ENCODE peak calls at places on chromosomes 11 and 22, in ten cellular contexts. One of them, this sample, is unnamed.

GRCh38 chr11:91998466-91998865 is 226.2 kb upstream of the FAT3 start:
- DNase-seq in left ventricle myocardium inferior: no peak
- DNase-seq in ovary: no peak
- DNase-seq in PC-3: no peak
- DNase-seq in nephron progenitor cell: no peak
- DNase-seq in A549: no peak
- DNase-seq in AG04450: no peak
- DNase-seq in brain microvascular endothelial cell: no peak
- DNase-seq in omental fat pad: no peak
- DNase-seq in AG04449: no peak
- DNase-seq in this sample: no peak

GRCh38 chr11:82936261-82936660 is 34.7 kb downstream of the DDIAS start:
- DNase-seq in AG04449: no peak
- DNase-seq in brain microvascular endothelial cell: peak; percentile 40
- DNase-seq in left ventricle myocardium inferior: no peak
- DNase-seq in nephron progenitor cell: no peak
- DNase-seq in ovary: no peak
- DNase-seq in omental fat pad: no peak
- DNase-seq in PC-3: peak; percentile 86
- DNase-seq in A549: no peak
- DNase-seq in AG04450: no peak
- DNase-seq in this sample: no peak

GRCh38 chr11:12625438-12626071 is 48.7 kb upstream of the TEAD1 start:
- DNase-seq in PC-3: peak; percentile 87
- DNase-seq in omental fat pad: no peak
- DNase-seq in nephron progenitor cell: no peak
- DNase-seq in AG04449: peak; percentile 74
- DNase-seq in left ventricle myocardium inferior: no peak
- DNase-seq in brain microvascular endothelial cell: peak; percentile 97
- DNase-seq in AG04450: peak; percentile 92
- DNase-seq in A549: no peak
- DNase-seq in ovary: no peak
- DNase-seq in this sample: no peak

GRCh38 chr22:21629262-21630149 is at the start of gene YDJC:
- DNase-seq in ovary: peak; percentile 93
- DNase-seq in brain microvascular endothelial cell: peak; percentile 85
- DNase-seq in AG04449: no peak
- DNase-seq in PC-3: peak; percentile 92
- DNase-seq in AG04450: peak; percentile 70
- DNase-seq in A549: peak; percentile 76
- DNase-seq in left ventricle myocardium inferior: peak; percentile 93
- DNase-seq in omental fat pad: peak; percentile 83
- DNase-seq in nephron progenitor cell: peak; percentile 97
- DNase-seq in this sample: peak; percentile 74

GRCh38 chr11:119855066-119855465 is 126.1 kb upstream of the NECTIN1 start:
- DNase-seq in A549: no peak
- DNase-seq in nephron progenitor cell: no peak
- DNase-seq in omental fat pad: no peak
- DNase-seq in AG04450: no peak
- DNase-seq in left ventricle myocardium inferior: peak; percentile 23
- DNase-seq in brain microvascular endothelial cell: no peak
- DNase-seq in ovary: no peak
- DNase-seq in PC-3: no peak
- DNase-seq in AG04449: no peak
- DNase-seq in this sample: no peak

GRCh38 chr11:96189351-96189750 is 153.6 kb downstream of the MAML2 start:
- DNase-seq in nephron progenitor cell: no peak
- DNase-seq in ovary: no peak
- DNase-seq in PC-3: no peak
- DNase-seq in brain microvascular endothelial cell: no peak
- DNase-seq in omental fat pad: no peak
- DNase-seq in AG04450: no peak
- DNase-seq in left ventricle myocardium inferior: no peak
- DNase-seq in AG04449: no peak
- DNase-seq in A549: no peak
- DNase-seq in this sample: no peak

GRCh38 chr22:30204015-30204741 is 42.4 kb downstream of the LIF start:
- DNase-seq in brain microvascular endothelial cell: no peak
- DNase-seq in omental fat pad: no peak
- DNase-seq in left ventricle myocardium inferior: no peak
- DNase-seq in AG04450: no peak
- DNase-seq in ovary: no peak
- DNase-seq in PC-3: no peak
- DNase-seq in nephron progenitor cell: no peak
- DNase-seq in A549: no peak
- DNase-seq in AG04449: no peak
- DNase-seq in this sample: no peak

GRCh38 chr22:38353142-38353629 is 36.0 kb upstream of the CSNK1E start:
- DNase-seq in left ventricle myocardium inferior: peak; percentile 72
- DNase-seq in brain microvascular endothelial cell: peak; percentile 26
- DNase-seq in ovary: peak; percentile 86
- DNase-seq in A549: peak; percentile 56
- DNase-seq in AG04449: no peak
- DNase-seq in omental fat pad: peak; percentile 50
- DNase-seq in AG04450: no peak
- DNase-seq in nephron progenitor cell: peak; percentile 80
- DNase-seq in PC-3: peak; percentile 63
- DNase-seq in this sample: peak; percentile 10

GRCh38 chr11:94139421-94139820 is 10.8 kb downstream of the PANX1 start:
- DNase-seq in A549: no peak
- DNase-seq in PC-3: no peak
- DNase-seq in omental fat pad: no peak
- DNase-seq in AG04450: no peak
- DNase-seq in brain microvascular endothelial cell: no peak
- DNase-seq in AG04449: no peak
- DNase-seq in left ventricle myocardium inferior: no peak
- DNase-seq in ovary: no peak
- DNase-seq in nephron progenitor cell: peak; percentile 26
- DNase-seq in this sample: no peak

GRCh38 chr22:50640857-50641647 is 13.1 kb upstream of the ARSA start:
- DNase-seq in ovary: no peak
- DNase-seq in nephron progenitor cell: no peak
- DNase-seq in AG04449: no peak
- DNase-seq in A549: no peak
- DNase-seq in AG04450: no peak
- DNase-seq in left ventricle myocardium inferior: no peak
- DNase-seq in brain microvascular endothelial cell: no peak
- DNase-seq in PC-3: no peak
- DNase-seq in omental fat pad: no peak
- DNase-seq in this sample: no peak

GRCh38 chr22:50641696-50642607 is 14.0 kb upstream of the ARSA start:
- DNase-seq in nephron progenitor cell: peak; percentile 53
- DNase-seq in A549: no peak
- DNase-seq in omental fat pad: no peak
- DNase-seq in ovary: peak; percentile 45
- DNase-seq in AG04450: no peak
- DNase-seq in left ventricle myocardium inferior: no peak
- DNase-seq in brain microvascular endothelial cell: peak; percentile 16
- DNase-seq in AG04449: no peak
- DNase-seq in PC-3: no peak
- DNase-seq in this sample: no peak
- TF ChIP-seq CTCF in nephron progenitor cell: no peak
- TF ChIP-seq CTCF in A549: no peak
- TF ChIP-seq CTCF in omental fat pad: no peak
- TF ChIP-seq CTCF in ovary: no peak
- TF ChIP-seq CTCF in AG04450: peak; percentile 54
- TF ChIP-seq CTCF in left ventricle myocardium inferior: peak; percentile 57
- TF ChIP-seq CTCF in brain microvascular endothelial cell: peak; percentile 64
- TF ChIP-seq CTCF in AG04449: peak; percentile 11
- TF ChIP-seq CTCF in PC-3: no peak
- TF ChIP-seq CTCF in this sample: peak; percentile 41

GRCh38 chr11:47269002-47269828 is 718 bp upstream of the MADD start:
- DNase-seq in AG04450: peak; percentile 60
- DNase-seq in ovary: peak; percentile 91
- DNase-seq in PC-3: peak; percentile 83
- DNase-seq in omental fat pad: peak; percentile 63
- DNase-seq in AG04449: peak; percentile 44
- DNase-seq in brain microvascular endothelial cell: peak; percentile 86
- DNase-seq in left ventricle myocardium inferior: peak; percentile 92
- DNase-seq in A549: peak; percentile 89
- DNase-seq in nephron progenitor cell: peak; percentile 88
- DNase-seq in this sample: no peak

GRCh38 chr11:47267858-47268257 is 2.1 kb upstream of the MADD start:
- DNase-seq in ovary: no peak
- DNase-seq in brain microvascular endothelial cell: no peak
- DNase-seq in nephron progenitor cell: no peak
- DNase-seq in omental fat pad: no peak
- DNase-seq in AG04449: no peak
- DNase-seq in left ventricle myocardium inferior: no peak
- DNase-seq in AG04450: no peak
- DNase-seq in PC-3: no peak
- DNase-seq in A549: no peak
- DNase-seq in this sample: no peak

GRCh38 chr11:47269829-47270305 is at the start of gene MADD:
- DNase-seq in PC-3: peak; percentile 67
- DNase-seq in AG04450: peak; percentile 43
- DNase-seq in omental fat pad: peak; percentile 53
- DNase-seq in ovary: peak; percentile 93
- DNase-seq in left ventricle myocardium inferior: peak; percentile 89
- DNase-seq in brain microvascular endothelial cell: peak; percentile 44
- DNase-seq in nephron progenitor cell: peak; percentile 86
- DNase-seq in AG04449: no peak
- DNase-seq in A549: peak; percentile 89
- DNase-seq in this sample: no peak

GRCh38 chr11:47270331-47271271 is 668 bp downstream of the MADD start:
- DNase-seq in PC-3: peak; percentile 49
- DNase-seq in A549: peak; percentile 44
- DNase-seq in ovary: peak; percentile 53
- DNase-seq in AG04450: no peak
- DNase-seq in nephron progenitor cell: no peak
- DNase-seq in AG04449: no peak
- DNase-seq in brain microvascular endothelial cell: peak; percentile 45
- DNase-seq in omental fat pad: no peak
- DNase-seq in left ventricle myocardium inferior: no peak
- DNase-seq in this sample: no peak

GRCh38 chr11:47268448-47269001 is 1.4 kb upstream of the MADD start:
- DNase-seq in ovary: no peak
- DNase-seq in omental fat pad: no peak
- DNase-seq in AG04449: no peak
- DNase-seq in left ventricle myocardium inferior: no peak
- DNase-seq in PC-3: no peak
- DNase-seq in A549: no peak
- DNase-seq in nephron progenitor cell: no peak
- DNase-seq in brain microvascular endothelial cell: no peak
- DNase-seq in AG04450: no peak
- DNase-seq in this sample: no peak
- TF ChIP-seq CTCF in ovary: no peak
- TF ChIP-seq CTCF in omental fat pad: no peak
- TF ChIP-seq CTCF in AG04449: no peak
- TF ChIP-seq CTCF in left ventricle myocardium inferior: no peak
- TF ChIP-seq CTCF in PC-3: no peak
- TF ChIP-seq CTCF in A549: no peak
- TF ChIP-seq CTCF in nephron progenitor cell: no peak
- TF ChIP-seq CTCF in brain microvascular endothelial cell: no peak
- TF ChIP-seq CTCF in AG04450: no peak
- TF ChIP-seq CTCF in this sample: no peak

DNA sequence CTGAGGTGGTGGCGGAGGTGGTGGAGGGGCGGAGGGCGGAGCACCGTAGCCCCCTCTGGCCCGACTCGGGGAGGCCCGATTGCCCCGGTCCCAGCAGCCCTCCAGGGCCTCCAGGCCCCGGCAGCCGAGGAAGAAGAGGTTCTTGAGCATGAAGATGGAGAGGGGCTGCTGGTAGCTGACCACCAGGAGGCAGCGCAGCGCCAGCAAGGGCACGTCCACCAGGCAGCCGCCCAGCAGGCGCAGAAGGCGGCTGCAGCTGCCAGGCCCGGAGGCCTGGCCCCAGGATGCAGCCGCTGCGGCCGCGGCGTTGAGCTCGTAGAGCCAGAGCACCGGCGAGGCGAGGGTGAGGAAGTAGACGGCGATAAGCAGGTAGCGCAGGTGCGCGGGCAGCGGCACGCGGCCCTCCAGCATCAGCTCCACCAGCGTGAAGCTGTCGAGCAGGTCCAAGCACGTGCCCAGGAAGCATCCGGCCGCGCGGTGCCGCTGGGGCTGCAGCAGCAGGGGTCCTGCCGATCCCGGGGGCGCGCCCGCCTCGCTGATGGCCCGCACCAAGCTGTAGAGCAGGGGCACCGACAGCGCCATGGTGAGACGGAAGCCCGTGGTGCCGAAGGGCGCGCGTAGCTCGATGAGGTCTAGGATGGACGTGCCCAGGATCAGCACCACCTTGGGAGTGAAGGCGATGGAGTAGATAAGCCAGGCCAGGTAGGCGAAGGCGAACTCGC is 1.5 kb downstream of the TMEM121B start:
- DNase-seq in ovary: no peak
- DNase-seq in PC-3: peak; percentile 3
- DNase-seq in nephron progenitor cell: peak; percentile 35
- DNase-seq in A549: no peak
- DNase-seq in AG04450: no peak
- DNase-seq in AG04449: no peak
- DNase-seq in brain microvascular endothelial cell: no peak
- DNase-seq in omental fat pad: no peak
- DNase-seq in left ventricle myocardium inferior: peak; percentile 45
- DNase-seq in this sample: no peak
- TF ChIP-seq CTCF in ovary: no peak
- TF ChIP-seq CTCF in PC-3: peak; percentile 33
- TF ChIP-seq CTCF in nephron progenitor cell: no peak
- TF ChIP-seq CTCF in A549: peak; percentile 10
- TF ChIP-seq CTCF in AG04450: no peak
- TF ChIP-seq CTCF in AG04449: no peak
- TF ChIP-seq CTCF in brain microvascular endothelial cell: peak; percentile 44
- TF ChIP-seq CTCF in omental fat pad: no peak
- TF ChIP-seq CTCF in left ventricle myocardium inferior: peak; percentile 64
- TF ChIP-seq CTCF in this sample: no peak

GRCh38 chr11:34207487-34207886 is 102.1 kb downstream of the NAT10 start:
- DNase-seq in brain microvascular endothelial cell: no peak
- DNase-seq in AG04449: no peak
- DNase-seq in AG04450: no peak
- DNase-seq in PC-3: no peak
- DNase-seq in A549: no peak
- DNase-seq in nephron progenitor cell: no peak
- DNase-seq in ovary: no peak
- DNase-seq in left ventricle myocardium inferior: no peak
- DNase-seq in omental fat pad: no peak
- DNase-seq in this sample: no peak

GRCh38 chr11:34208266-34209135 is 103.1 kb downstream of the NAT10 start:
- DNase-seq in AG04450: no peak
- DNase-seq in left ventricle myocardium inferior: no peak
- DNase-seq in brain microvascular endothelial cell: no peak
- DNase-seq in omental fat pad: no peak
- DNase-seq in ovary: no peak
- DNase-seq in PC-3: no peak
- DNase-seq in nephron progenitor cell: no peak
- DNase-seq in A549: peak; percentile 44
- DNase-seq in AG04449: no peak
- DNase-seq in this sample: no peak

GRCh38 chr11:34206598-34207300 is 101.3 kb downstream of the NAT10 start:
- DNase-seq in PC-3: no peak
- DNase-seq in left ventricle myocardium inferior: no peak
- DNase-seq in A549: no peak
- DNase-seq in nephron progenitor cell: peak; percentile 35
- DNase-seq in AG04450: no peak
- DNase-seq in omental fat pad: no peak
- DNase-seq in brain microvascular endothelial cell: no peak
- DNase-seq in AG04449: no peak
- DNase-seq in ovary: no peak
- DNase-seq in this sample: no peak

GRCh38 chr11:34213366-34213765 is 107.9 kb downstream of the NAT10 start:
- DNase-seq in brain microvascular endothelial cell: no peak
- DNase-seq in nephron progenitor cell: no peak
- DNase-seq in PC-3: peak; percentile 69
- DNase-seq in AG04449: no peak
- DNase-seq in left ventricle myocardium inferior: no peak
- DNase-seq in A549: peak; percentile 50
- DNase-seq in omental fat pad: no peak
- DNase-seq in AG04450: no peak
- DNase-seq in ovary: no peak
- DNase-seq in this sample: no peak

GRCh38 chr11:34209809-34210208 is 104.4 kb downstream of the NAT10 start:
- DNase-seq in PC-3: no peak
- DNase-seq in omental fat pad: no peak
- DNase-seq in left ventricle myocardium inferior: no peak
- DNase-seq in ovary: no peak
- DNase-seq in AG04450: no peak
- DNase-seq in brain microvascular endothelial cell: no peak
- DNase-seq in AG04449: no peak
- DNase-seq in nephron progenitor cell: no peak
- DNase-seq in A549: no peak
- DNase-seq in this sample: no peak
- TF ChIP-seq CTCF in PC-3: no peak
- TF ChIP-seq CTCF in omental fat pad: no peak
- TF ChIP-seq CTCF in left ventricle myocardium inferior: no peak
- TF ChIP-seq CTCF in ovary: no peak
- TF ChIP-seq CTCF in AG04450: no peak
- TF ChIP-seq CTCF in brain microvascular endothelial cell: peak; percentile 30
- TF ChIP-seq CTCF in AG04449: no peak
- TF ChIP-seq CTCF in nephron progenitor cell: no peak
- TF ChIP-seq CTCF in A549: no peak
- TF ChIP-seq CTCF in this sample: no peak

This sample was measured in AG09319.